ENCODE peak calls at places on chromosomes 6 and 20, in six cellular contexts. C is SJSA1; T is stimulated activated CD8-positive, alpha-beta memory T cell treated with anti-CD3 and anti-CD28 coated beads, Interleukin-12 subunit alpha, Interleukin-12 subunit beta, amount 100 ng/mL, for 4 hours; V is C1 segment of cervical spinal cord; W is neural crest cell; P is prostate gland. F is an unnamed sample.

GRCh38 chr6:149545258-149545753 is 537 bp downstream of the PPIL4 start:
- DNase-seq in C (peak; percentile 71), T (peak; percentile 22), V (no peak), W (peak; percentile 12), P (peak; percentile 19), F (peak; percentile 91)

GRCh38 chr6:4660377-4661321 is 115.6 kb upstream of the CDYL start:
- DNase-seq in C (no peak), T (no peak), V (no peak), W (no peak), P (no peak), F (no peak)

GRCh38 chr6:6005467-6006427 is 978 bp downstream of the NRN1 start:
- DNase-seq in C (no peak), T (no peak), V (no peak), W (peak; percentile 7), P (no peak), F (no peak)

GRCh38 chr6:1526689-1527088 is 83.0 kb upstream of the FOXC1 start:
- DNase-seq in C (no peak), T (no peak), V (no peak), W (no peak), P (no peak), F (peak; percentile 62)

GRCh38 chr6:34341481-34341971 is 50.9 kb downstream of the NUDT3 start:
- DNase-seq in C (no peak), T (no peak), V (no peak), W (no peak), P (peak; percentile 18), F (no peak)

GRCh38 chr6:109799664-109800063 is 108.6 kb downstream of the FIG4 start:
- DNase-seq in C (no peak), T (no peak), V (no peak), W (no peak), P (no peak), F (no peak)

GRCh38 chr20:36775826-36776225 is 2.3 kb upstream of the DSN1 start:
- DNase-seq in C (no peak), T (no peak), V (no peak), W (no peak), P (no peak), F (no peak)

GRCh38 chr20:53816872-53817398 is 223.3 kb upstream of the ZNF217 start:
- DNase-seq in C (no peak), T (no peak), V (no peak), W (no peak), P (no peak), F (no peak)